ENCODE peak calls at places on chromosomes 6 and 20, in eight cellular contexts. V, U, I, Q, D, F, P and M are unnamed samples.

GRCh38 chr6:113953346-113953745 is 17.6 kb downstream of the HDAC2 start:
- DNase-seq in V (no peak), I (peak; percentile 5), Q (no peak), U (no peak), P (no peak), D (no peak), F (no peak), M (no peak)

GRCh38 chr6:57822896-57823358 is 505.5 kb downstream of the PRIM2 start:
- DNase-seq in D (no peak), U (no peak), P (no peak), V (no peak), Q (no peak), F (no peak), I (no peak), M (no peak)

GRCh38 chr6:163825033-163825432 is 410.5 kb downstream of the QKI start:
- DNase-seq in I (no peak), P (no peak), V (no peak), Q (no peak), U (no peak), D (no peak), F (no peak), M (no peak)

GRCh38 chr6:155100087-155100486 is 105.0 kb downstream of the TIAM2 start:
- DNase-seq in Q (no peak), V (peak; percentile 75), I (no peak), P (no peak), D (peak; percentile 81), U (no peak), F (no peak), M (no peak)

GRCh38 chr6:110101885-110102284 is 77.6 kb downstream of the WASF1 start:
- DNase-seq in D (no peak), P (no peak), F (no peak), U (no peak), V (no peak), I (no peak), Q (no peak), M (no peak)

GRCh38 chr6:334536-334935 is 42.2 kb downstream of the DUSP22 start:
- DNase-seq in I (no peak), V (no peak), U (no peak), F (no peak), D (no peak), P (no peak), Q (no peak), M (no peak)

GRCh38 chr6:56021943-56022342 is 146.6 kb upstream of the BMP5 start:
- DNase-seq in F (no peak), D (no peak), U (no peak), I (no peak), V (no peak), P (no peak), Q (no peak), M (no peak)

GRCh38 chr6:160355001-160355400 is 6.8 kb downstream of the SLC22A3 start:
- DNase-seq in Q (no peak), I (peak; percentile 70), D (no peak), P (no peak), U (no peak), V (no peak), F (no peak), M (no peak)

GRCh38 chr6:113995632-113996031 is 24.7 kb upstream of the HDAC2 start:
- DNase-seq in D (peak; percentile 67), U (no peak), I (peak; percentile 78), Q (peak; percentile 27), P (no peak), V (peak; percentile 69), F (no peak), M (no peak)

GRCh38 chr6:144379356-144379755 is 94.2 kb downstream of the UTRN start:
- DNase-seq in P (no peak), F (no peak), D (no peak), U (no peak), V (no peak), I (no peak), Q (no peak), M (no peak)

GRCh38 chr6:81751388-81752083 is 945 bp downstream of the TENT5A start:
- DNase-seq in P (peak; percentile 15), V (peak; percentile 85), Q (peak; percentile 62), U (peak; percentile 78), I (peak; percentile 44), F (peak; percentile 19), D (peak; percentile 83), M (peak; percentile 46)

GRCh38 chr6:109076421-109076820 is 18.2 kb downstream of the SESN1 start:
- DNase-seq in Q (no peak), D (no peak), I (no peak), V (no peak), F (no peak), U (no peak), P (no peak), M (no peak)
- H3K4me3 ChIP-seq in Q (no peak overlapping the region), D (no peak overlapping the region), I (no peak overlapping the region), V (no peak overlapping the region), F (no peak overlapping the region), U (no peak overlapping the region), P (no peak overlapping the region), M (no peak overlapping the region)

DNA sequence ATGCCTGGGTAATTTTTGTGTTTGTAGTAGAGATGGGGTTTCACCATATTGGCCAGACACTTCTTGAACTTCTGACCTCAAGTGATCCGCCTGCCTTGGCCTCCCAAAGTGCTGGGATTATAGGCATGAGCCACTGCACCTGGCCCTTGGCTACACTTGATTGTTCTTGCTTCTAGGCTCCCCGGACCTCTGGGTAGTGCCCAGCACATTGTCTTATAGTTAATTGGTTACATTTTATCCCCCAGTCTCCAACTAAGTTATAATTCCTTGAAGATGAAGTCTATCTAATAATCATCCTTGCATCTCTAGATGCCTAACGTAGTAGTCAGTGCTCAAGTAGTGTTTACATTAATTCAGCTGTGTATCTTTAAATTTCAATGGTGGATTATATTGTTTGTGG is 11.8 kb downstream of the SMPDL3A start:
- DNase-seq in D (no peak), F (no peak), U (no peak), V (no peak), I (no peak), Q (no peak), P (no peak), M (no peak)
- H3K4me1 ChIP-seq in D (peaks cover 17% of the 10 kb centered on the region), F (no peaks in the 10 kb centered on the region), U (peaks cover 45% of the 10 kb centered on the region), V (no peaks in the 10 kb centered on the region), I (peaks cover 36% of the 10 kb centered on the region), Q (peaks cover 68% of the 10 kb centered on the region), P (no peaks in the 10 kb centered on the region), M (no peaks in the 10 kb centered on the region)

GRCh38 chr20:57244221-57244585 is 22.2 kb downstream of the BMP7 start:
- DNase-seq in I (peak; percentile 16), Q (no peak), D (no peak), P (no peak), U (no peak), F (no peak), V (no peak), M (no peak)
- H3K27ac ChIP-seq in I (no peak overlapping the region), Q (no peak overlapping the region), D (no peak overlapping the region), P (no peak overlapping the region), U (no peak overlapping the region), F (no peak overlapping the region), V (no peak overlapping the region), M (no peak overlapping the region)

GRCh38 chr20:58378056-58378455 is 11.0 kb upstream of the VAPB start:
- DNase-seq in I (no peak), Q (no peak), D (no peak), V (peak; percentile 78), F (no peak), U (no peak), P (no peak), M (no peak)

GRCh38 chr20:58374027-58374850 is 14.8 kb upstream of the VAPB start:
- DNase-seq in F (no peak), D (no peak), U (peak; percentile 54), V (no peak), I (no peak), P (no peak), Q (no peak), M (no peak)

GRCh38 chr20:58374906-58375760 is 13.9 kb upstream of the VAPB start:
- DNase-seq in P (no peak), F (no peak), U (no peak), Q (no peak), D (no peak), V (no peak), I (no peak), M (no peak)

GRCh38 chr20:58377017-58377416 is 12.0 kb upstream of the VAPB start:
- DNase-seq in V (no peak), F (no peak), D (no peak), Q (no peak), U (no peak), P (no peak), I (no peak), M (no peak)

DNA sequence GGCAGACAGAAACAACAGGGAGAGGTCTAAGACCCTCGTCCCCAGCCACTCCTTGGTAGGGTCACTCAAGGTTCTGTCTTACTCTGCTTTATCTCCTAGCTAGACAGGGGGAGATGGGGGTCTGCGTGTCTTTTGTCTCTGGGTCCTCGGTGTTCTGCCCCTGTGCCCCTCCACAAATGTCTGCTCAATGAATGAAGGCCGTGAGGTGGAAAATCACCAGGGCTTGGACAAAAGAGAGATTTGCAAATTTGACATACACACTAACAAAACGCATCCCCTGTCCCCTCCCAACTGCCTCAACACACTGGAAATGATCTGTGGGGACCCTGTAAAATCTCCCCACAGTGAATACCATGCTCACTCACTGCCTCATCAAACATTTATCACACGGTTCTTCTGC is 13.2 kb upstream of the VAPB start:
- DNase-seq in Q (no peak), V (no peak), D (no peak), F (no peak), P (no peak), U (no peak), I (no peak), M (no peak)
- H3K4me3 ChIP-seq in Q (no peak overlapping the region), V (no peak overlapping the region), D (no peak overlapping the region), F (no peak overlapping the region), P (no peak overlapping the region), U (no peak overlapping the region), I (no peak overlapping the region), M (no peak overlapping the region)

DNA sequence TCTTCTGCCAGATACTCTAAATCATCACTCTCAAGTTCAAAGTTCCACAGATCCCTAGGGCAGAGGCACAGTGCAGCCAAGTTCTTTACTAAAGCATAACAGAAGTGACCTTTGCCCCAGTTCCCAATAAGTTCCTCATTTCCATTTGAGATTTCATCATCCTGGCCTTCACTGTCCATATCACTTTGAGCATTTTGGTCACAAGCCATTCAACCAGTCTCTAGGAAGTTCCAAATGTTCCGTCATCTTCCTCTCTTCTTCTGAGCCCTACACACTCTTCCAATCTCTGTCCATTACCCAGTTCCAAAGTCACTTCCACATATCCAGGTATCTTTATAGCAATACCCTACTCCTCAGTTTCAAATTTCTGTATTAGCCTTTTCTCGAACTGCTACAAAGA is 71.7 kb downstream of the TBC1D7 start:
- DNase-seq in Q (no peak), U (peak; percentile 68), D (no peak), V (no peak), I (no peak), P (no peak), F (no peak), M (no peak)
- H3K4me1 ChIP-seq in Q (peaks cover 7% of the 10 kb centered on the region), U (peaks cover 8% of the 10 kb centered on the region), D (no peaks in the 10 kb centered on the region), V (no peaks in the 10 kb centered on the region), I (no peaks in the 10 kb centered on the region), P (no peaks in the 10 kb centered on the region), F (peaks cover 5% of the 10 kb centered on the region), M (peaks cover 5% of the 10 kb centered on the region)

DNA sequence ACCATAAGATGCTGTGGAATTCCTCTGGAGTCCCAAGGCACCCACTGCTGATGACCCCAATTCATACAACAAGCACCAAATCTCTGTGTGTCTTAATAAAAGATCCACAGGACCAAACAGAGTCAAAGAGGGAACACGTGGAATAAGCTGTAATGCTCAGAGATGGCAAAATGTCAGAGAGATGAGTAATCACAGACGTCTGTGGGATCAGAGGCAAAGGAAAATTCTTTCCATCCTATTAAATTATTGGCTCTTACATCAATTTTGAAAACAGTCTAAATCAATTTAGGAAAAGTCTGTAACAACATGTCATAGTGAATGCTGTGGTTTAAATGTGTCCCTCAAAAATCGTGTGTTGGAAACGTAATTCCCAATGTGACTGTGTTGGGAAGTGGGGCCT is 17.5 kb upstream of the SAMD3 start:
- DNase-seq in F (no peak), I (peak; percentile 29), P (no peak), D (no peak), U (no peak), V (no peak), Q (no peak), M (no peak)
- H3K27ac ChIP-seq in F (no peak overlapping the region), I (no peak overlapping the region), P (no peak overlapping the region), D (no peak overlapping the region), U (no peak overlapping the region), V (peak overlapping the region; percentile 6), Q (no peak overlapping the region), M (no peak overlapping the region)